ENCODE peak calls at places on chromosomes 1 and 21, in four cellular contexts. L, C, K and J are unnamed samples.
A peak's percentile ranks its signal among the peaks of the same experiment; 100 is the strongest.

GRCh38 chr1:219523411-219523810 is 89.5 kb downstream of the ZC3H11B start:
- DNase-seq in L (no peak), K (no peak), C (no peak), J (no peak)

GRCh38 chr1:19113362-19114092 is 96.5 kb downstream of the UBR4 start:
- DNase-seq in K (peak; percentile 36), C (peak; percentile 45), L (peak; percentile 52), J (peak; percentile 43)

GRCh38 chr1:41241748-41242644 is at the start of gene SCMH1:
- DNase-seq in C (peak; percentile 87), L (peak; percentile 38), K (peak; percentile 88), J (peak; percentile 84)

GRCh38 chr1:86503477-86504129 is 34.9 kb downstream of the CLCA1 start:
- DNase-seq in L (peak; percentile 48), C (no peak), K (peak; percentile 34), J (no peak)

GRCh38 chr1:206680279-206680678 is 4.4 kb upstream of the MAPKAPK2 start:
- DNase-seq in K (no peak), L (no peak), C (no peak), J (no peak)

GRCh38 chr1:193747579-193747978 is 561.2 kb upstream of the B3GALT2 start:
- DNase-seq in L (peak; percentile 55), K (no peak), C (no peak), J (no peak)

GRCh38 chr1:191993549-191993948 is 164.7 kb upstream of the RGS18 start:
- DNase-seq in K (peak; percentile 59), L (peak; percentile 72), C (no peak), J (no peak)

GRCh38 chr1:9852410-9853301 is 28.9 kb upstream of the CLSTN1 start:
- DNase-seq in L (peak; percentile 90), C (no peak), K (no peak), J (no peak)

GRCh38 chr1:244896550-244896949 is 32.2 kb upstream of the HNRNPU start:
- DNase-seq in K (no peak), L (peak; percentile 73), C (no peak), J (no peak)

GRCh38 chr1:43542515-43543458 is 12.1 kb downstream of the PTPRF start:
- DNase-seq in K (no peak), C (no peak), L (no peak), J (no peak)

GRCh38 chr1:91784616-91785015 is 101.3 kb downstream of the TGFBR3 start:
- DNase-seq in L (no peak), K (no peak), C (no peak), J (no peak)

GRCh38 chr1:107648071-107648470 is 316.9 kb downstream of the VAV3 start:
- DNase-seq in K (no peak), L (peak; percentile 15), C (no peak), J (no peak)

GRCh38 chr1:147613506-147613905 is 56.8 kb downstream of the ACP6 start:
- DNase-seq in L (no peak), C (no peak), K (no peak), J (no peak)

GRCh38 chr1:153569465-153569864 is 3.8 kb upstream of the S100A2 start:
- DNase-seq in K (no peak), L (no peak), C (no peak), J (no peak)

GRCh38 chr1:54161495-54162168 is 8.8 kb upstream of the CDCP2 start:
- DNase-seq in L (no peak), K (no peak), C (no peak), J (no peak)

GRCh38 chr1:75725256-75725655 is 747 bp downstream of the ACADM start:
- DNase-seq in C (no peak), L (peak; percentile 29), K (no peak), J (no peak)

GRCh38 chr1:113684153-113684541 is 75.1 kb downstream of the PHTF1 start:
- DNase-seq in C (no peak), L (peak; percentile 54), K (no peak), J (no peak)

GRCh38 chr1:174297351-174297750 is 138.0 kb downstream of the RABGAP1L start:
- DNase-seq in L (no peak), K (peak; percentile 57), C (no peak), J (no peak)

GRCh38 chr21:25733859-25734653 is 648 bp downstream of the ATP5PF start:
- DNase-seq in K (peak; percentile 6), C (peak; percentile 40), L (peak; percentile 31), J (no peak)

GRCh38 chr1:242784807-242785206 is 260.3 kb upstream of the PLD5 start:
- DNase-seq in C (no peak), K (no peak), L (no peak), J (no peak)

GRCh38 chr1:12052997-12053686 is 10.0 kb upstream of the TNFRSF8 start:
- DNase-seq in L (no peak), C (no peak), K (peak; percentile 34), J (no peak)

GRCh38 chr1:200625381-200625824 is 4.9 kb upstream of the KIF14 start:
- DNase-seq in C (peak; percentile 57), K (no peak), L (no peak), J (peak; percentile 51)

GRCh38 chr1:15526490-15527339 is at the start of gene DNAJC16:
- DNase-seq in L (peak; percentile 100), K (peak; percentile 100), C (peak; percentile 91), J (peak; percentile 91)
- TF ChIP-seq CTCF in L (peak; percentile 33), K (no peak), C (no peak), J (no peak)

GRCh38 chr1:234538062-234538731 is 59.2 kb upstream of the TARBP1 start:
- DNase-seq in L (no peak), C (no peak), K (no peak), J (no peak)
- TF ChIP-seq CTCF in L (no peak), C (no peak), K (no peak), J (no peak)

GRCh38 chr1:17883662-17884395 is 128.7 kb downstream of the ACTL8 start:
- DNase-seq in L (no peak), K (no peak), C (no peak), J (no peak)

GRCh38 chr1:17880429-17880828 is 125.3 kb downstream of the ACTL8 start:
- DNase-seq in K (no peak), L (no peak), C (no peak), J (no peak)

GRCh38 chr1:17878837-17879236 is 123.7 kb downstream of the ACTL8 start:
- DNase-seq in C (no peak), K (no peak), L (peak; percentile 31), J (no peak)

GRCh38 chr1:17883136-17883535 is 128.0 kb downstream of the ACTL8 start:
- DNase-seq in K (no peak), L (no peak), C (no peak), J (no peak)

GRCh38 chr1:17881761-17882160 is 126.6 kb downstream of the ACTL8 start:
- DNase-seq in L (no peak), C (no peak), K (no peak), J (no peak)
- TF ChIP-seq CTCF in L (no peak), C (no peak), K (peak; percentile 17), J (no peak)

GRCh38 chr1:221637641-221638041 is 104.2 kb downstream of the DUSP10 start:
- DNase-seq in C (no peak), K (no peak), L (peak; percentile 8), J (no peak)
- TF ChIP-seq CTCF in C (no peak), K (no peak), L (no peak), J (no peak)

DNA sequence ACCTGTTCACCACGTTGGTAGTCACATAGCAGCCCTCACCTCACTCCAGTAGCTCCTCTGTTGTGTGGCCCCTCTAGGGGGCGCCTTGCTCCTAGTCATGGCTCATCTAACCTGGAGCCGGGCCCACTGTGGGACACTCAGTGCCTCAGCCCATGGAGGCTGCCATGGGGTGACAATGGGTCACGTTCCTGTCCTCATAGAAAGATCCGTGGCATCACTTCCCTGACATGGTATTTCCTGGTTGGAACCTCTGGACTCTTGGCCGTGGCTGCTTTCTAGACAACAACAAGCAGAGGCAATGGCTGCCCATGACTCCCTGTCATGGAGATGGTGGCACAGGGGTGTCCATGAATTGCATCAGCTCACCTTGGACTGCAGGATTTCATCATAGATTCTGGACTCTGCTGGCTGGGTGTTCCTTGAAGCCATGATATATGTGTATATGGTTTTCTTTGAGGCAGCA is 27.5 kb upstream of the SLAMF6 start:
- DNase-seq in L (no peak), C (no peak), K (peak; percentile 80), J (no peak)
- TF ChIP-seq CTCF in L (no peak), C (peak; percentile 28), K (peak; percentile 65), J (peak; percentile 34)

DNA sequence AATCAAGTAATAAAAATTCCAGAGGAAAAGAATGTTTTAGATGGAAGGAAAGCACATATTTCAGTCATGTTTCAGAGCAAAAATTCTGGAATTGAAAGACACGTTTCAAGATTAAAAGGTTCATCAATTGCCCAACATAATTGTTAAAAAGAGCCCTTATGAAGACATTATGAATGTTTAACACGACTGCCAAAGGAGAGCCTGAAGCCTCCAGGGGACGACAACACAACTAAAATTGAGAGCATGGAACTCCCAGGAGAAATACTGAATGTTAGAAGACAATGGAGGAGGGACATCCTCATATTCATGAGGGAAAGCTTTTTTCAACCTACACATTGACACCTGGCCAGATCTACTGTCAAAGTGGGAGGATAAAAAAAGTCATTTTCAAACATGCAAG is 16.0 kb downstream of the OR2T11 start:
- DNase-seq in K (peak; percentile 11), L (peak; percentile 56), C (peak; percentile 36), J (peak; percentile 35)
- TF ChIP-seq CTCF in K (peak; percentile 44), L (peak; percentile 64), C (peak; percentile 56), J (peak; percentile 63)